ENCODE peak calls at places on chromosomes 6 and 20, in nine cellular contexts. O, G, E, Z, W, D, M, P and N are unnamed samples.

GRCh38 chr6:31888281-31889258 is 8.9 kb downstream of the EHMT2 start:
- DNase-seq in G (peak; percentile 46), O (peak; percentile 54), D (no peak), W (no peak), M (no peak), P (no peak), Z (peak; percentile 79), E (peak; percentile 75), N (no peak)

GRCh38 chr6:144782634-144783033 is 497.5 kb downstream of the UTRN start:
- DNase-seq in W (no peak), M (no peak), Z (no peak), P (no peak), O (no peak), E (no peak), D (no peak), G (no peak), N (no peak)

GRCh38 chr6:148464319-148465010 is 121.8 kb downstream of the SASH1 start:
- DNase-seq in O (peak; percentile 38), E (peak; percentile 64), P (peak; percentile 62), Z (peak; percentile 69), D (peak; percentile 36), M (peak; percentile 53), W (peak; percentile 53), G (peak; percentile 52), N (peak; percentile 39)

GRCh38 chr6:89562114-89562815 is 76.3 kb downstream of the LYRM2 start:
- DNase-seq in G (no peak), Z (no peak), P (peak; percentile 63), M (no peak), W (no peak), D (no peak), O (no peak), E (no peak), N (no peak)

GRCh38 chr6:14025160-14025559 is 92.4 kb upstream of the CD83 start:
- DNase-seq in M (no peak), E (peak; percentile 29), D (no peak), P (no peak), G (no peak), Z (no peak), O (no peak), W (no peak), N (peak; percentile 76)

GRCh38 chr6:98044168-98044567 is 761.2 kb upstream of the MMS22L start:
- DNase-seq in G (no peak), P (no peak), D (no peak), Z (no peak), O (no peak), E (no peak), W (no peak), M (no peak), N (no peak)

GRCh38 chr6:16623029-16623653 is 138.1 kb downstream of the ATXN1 start:
- DNase-seq in W (no peak), E (no peak), P (no peak), Z (no peak), D (no peak), O (no peak), M (no peak), G (no peak), N (no peak)

GRCh38 chr6:47473791-47474351 is 3.7 kb upstream of the CD2AP start:
- DNase-seq in G (no peak), P (no peak), D (no peak), E (no peak), M (no peak), O (no peak), Z (no peak), W (no peak), N (no peak)

GRCh38 chr20:44961868-44962267 is 1.7 kb upstream of the TOMM34 start:
- DNase-seq in P (no peak), W (no peak), Z (no peak), M (no peak), O (no peak), D (no peak), G (no peak), E (no peak), N (no peak)